ENCODE peak calls at places on chromosomes 2 and 18, in six cellular contexts. C is fibroblast of mammary gland, G is neural crest cell, W is H1, K is neural progenitor cell, P is RWPE1. E is an unnamed sample.

GRCh38 chr2:11169333-11169732 is 14.1 kb downstream of the SLC66A3 start:
- DNase-seq in C (no peak), G (no peak), W (no peak), K (no peak), P (no peak), E (no peak)

GRCh38 chr2:147149589-147150245 is 695.1 kb upstream of the ACVR2A start:
- DNase-seq in C (peak), G (no peak), W (no peak), K (no peak), P (peak), E (peak)

GRCh38 chr18:63119647-63120046 is 199.9 kb downstream of the BCL2 start:
- DNase-seq in C (peak), G (no peak), W (peak), K (peak), P (peak), E (peak)

GRCh38 chr18:68662779-68663178 is 52.1 kb downstream of the TMX3 start:
- DNase-seq in C (peak), G (no peak), W (no peak), K (no peak), P (no peak), E (peak)

GRCh38 chr2:96267159-96267971 is 1.3 kb downstream of the CIAO1 start:
- DNase-seq in C (peak), G (peak), W (no peak), K (peak), P (peak), E (peak)

GRCh38 chr18:28175047-28175929 is 1.6 kb downstream of the CDH2 start:
- DNase-seq in C (peak), G (peak), W (no peak), K (peak), P (no peak), E (peak)

GRCh38 chr2:8151888-8152287 is 530.0 kb upstream of the ID2 start:
- DNase-seq in C (no peak), G (no peak), W (no peak), K (no peak), P (no peak), E (no peak)

GRCh38 chr2:217790195-217790594 is 212.6 kb downstream of the TNS1 start:
- DNase-seq in C (peak), G (no peak), W (no peak), K (no peak), P (no peak), E (no peak)

GRCh38 chr2:41872646-41873045 is 175.2 kb upstream of the PKDCC start:
- DNase-seq in C (peak), G (no peak), W (no peak), K (no peak), P (no peak), E (peak)

GRCh38 chr2:105324732-105325131 is 4.8 kb downstream of the TGFBRAP1 start:
- DNase-seq in C (no peak), G (no peak), W (no peak), K (peak), P (peak), E (no peak)

GRCh38 chr2:96549967-96550786 is 13.6 kb downstream of the ARID5A start:
- DNase-seq in C (no peak), G (no peak), W (peak), K (peak), P (no peak), E (no peak)

GRCh38 chr2:71796174-71796592 is 342.8 kb downstream of the DYSF start:
- DNase-seq in C (no peak), G (no peak), W (no peak), K (no peak), P (peak), E (no peak)

GRCh38 chr2:75006041-75006440 is 47.6 kb downstream of the POLE4 start:
- DNase-seq in C (no peak), G (no peak), W (no peak), K (no peak), P (no peak), E (no peak)

GRCh38 chr2:241777167-241777685 is 604 bp downstream of the GAL3ST2 start:
- DNase-seq in C (no peak), G (no peak), W (no peak), K (no peak), P (no peak), E (no peak)

GRCh38 chr2:1591978-1592907 is 152.1 kb downstream of the PXDN start:
- DNase-seq in C (peak), G (peak), W (peak), K (peak), P (no peak), E (peak)

GRCh38 chr2:25132296-25132630 is 36.1 kb downstream of the POMC start:
- DNase-seq in C (no peak), G (no peak), W (no peak), K (peak), P (no peak), E (no peak)

GRCh38 chr2:16183345-16183744 is 243.0 kb downstream of the MYCN start:
- DNase-seq in C (no peak), G (no peak), W (no peak), K (no peak), P (no peak), E (no peak)

GRCh38 chr2:95051636-95052035 is 26.1 kb downstream of the MAL start:
- DNase-seq in C (no peak), G (no peak), W (no peak), K (no peak), P (no peak), E (no peak)

GRCh38 chr2:73614105-73614504 is 28.1 kb downstream of the NAT8 start:
- DNase-seq in C (no peak), G (no peak), W (no peak), K (no peak), P (no peak), E (no peak)

GRCh38 chr2:175234650-175235049 is 53.1 kb upstream of the ATP5MC3 start:
- DNase-seq in C (no peak), G (no peak), W (no peak), K (no peak), P (no peak), E (no peak)

GRCh38 chr18:23861326-23861725 is 153.2 kb upstream of the TTC39C start:
- DNase-seq in C (no peak), G (no peak), W (no peak), K (no peak), P (no peak), E (no peak)

GRCh38 chr2:96832751-96833507 is 10.9 kb downstream of the ANKRD23 start:
- DNase-seq in C (peak), G (peak), W (no peak), K (peak), P (peak), E (peak)

GRCh38 chr2:239669181-239669898 is 268.5 kb upstream of the HDAC4 start:
- DNase-seq in C (no peak), G (no peak), W (no peak), K (no peak), P (no peak), E (no peak)

GRCh38 chr18:60082790-60083189 is 183.0 kb downstream of the PMAIP1 start:
- DNase-seq in C (no peak), G (no peak), W (no peak), K (no peak), P (no peak), E (no peak)

GRCh38 chr2:96153291-96153713 is 8.1 kb upstream of the DUSP2 start:
- DNase-seq in C (no peak), G (no peak), W (no peak), K (no peak), P (no peak), E (no peak)

GRCh38 chr2:27582129-27582694 is 630 bp upstream of the ZNF512 start:
- DNase-seq in C (no peak), G (no peak), W (no peak), K (peak), P (no peak), E (no peak)

GRCh38 chr18:49227456-49227855 is 233.0 kb downstream of the DYM start:
- DNase-seq in C (no peak), G (no peak), W (no peak), K (no peak), P (no peak), E (peak)

GRCh38 chr18:75210274-75211001 is at the start of gene TSHZ1:
- DNase-seq in C (peak), G (no peak), W (no peak), K (peak), P (peak), E (peak)

GRCh38 chr2:136117391-136117841 is 533 bp downstream of the CXCR4 start:
- DNase-seq in C (peak), G (peak), W (no peak), K (peak), P (no peak), E (peak)

GRCh38 chr2:119220720-119221301 is 2.8 kb upstream of the STEAP3 start:
- DNase-seq in C (no peak), G (no peak), W (no peak), K (no peak), P (no peak), E (no peak)

GRCh38 chr2:119219873-119220272 is 3.8 kb upstream of the STEAP3 start:
- DNase-seq in C (peak), G (no peak), W (no peak), K (no peak), P (no peak), E (peak)

GRCh38 chr2:119216994-119217393 is 6.6 kb upstream of the STEAP3 start:
- DNase-seq in C (no peak), G (no peak), W (no peak), K (no peak), P (no peak), E (no peak)

GRCh38 chr2:119221609-119222008 is 2.0 kb upstream of the STEAP3 start:
- DNase-seq in C (no peak), G (no peak), W (no peak), K (no peak), P (no peak), E (no peak)

DNA sequence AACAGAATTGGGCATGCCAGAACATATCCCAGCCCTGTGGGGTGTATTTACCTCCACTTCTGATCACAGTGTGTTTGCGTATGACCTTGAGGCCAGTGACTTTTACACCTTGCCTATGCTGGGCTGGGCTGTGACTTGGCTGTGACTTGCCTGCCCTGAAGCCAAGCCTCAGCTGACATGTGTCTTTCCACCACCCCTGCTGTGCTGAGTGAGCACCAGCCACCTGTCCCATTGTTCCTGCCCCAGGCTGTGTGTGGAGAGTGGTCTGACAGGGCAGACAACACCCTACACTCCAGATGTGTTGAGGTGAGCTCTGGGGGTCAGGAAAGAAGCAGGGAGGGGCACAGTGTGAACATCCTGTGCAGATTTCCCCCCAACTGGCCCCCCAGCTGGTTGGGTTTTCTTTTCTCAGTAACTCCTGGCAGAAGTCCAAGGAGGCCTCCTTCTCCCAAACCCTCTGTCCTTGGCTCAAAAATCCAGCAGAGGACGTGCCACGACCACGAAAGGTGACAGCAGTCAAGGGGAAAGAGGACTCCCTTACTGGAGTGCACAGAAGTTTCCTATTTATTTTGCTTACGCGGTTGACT is 5.1 kb upstream of the STEAP3 start:
- DNase-seq in C (peak), G (no peak), W (no peak), K (peak), P (peak), E (peak)
- TF ChIP-seq CTCF in C (peak), G (peak), W (peak), K (peak), P (no peak), E (peak)

GRCh38 chr2:12607971-12608370 is 108.8 kb upstream of the TRIB2 start:
- DNase-seq in C (peak), G (no peak), W (no peak), K (no peak), P (no peak), E (no peak)

GRCh38 chr2:12604248-12604801 is 112.4 kb upstream of the TRIB2 start:
- DNase-seq in C (no peak), G (no peak), W (no peak), K (no peak), P (no peak), E (no peak)

GRCh38 chr2:12605366-12605765 is 111.4 kb upstream of the TRIB2 start:
- DNase-seq in C (no peak), G (no peak), W (no peak), K (no peak), P (no peak), E (no peak)

GRCh38 chr2:12605936-12606335 is 110.8 kb upstream of the TRIB2 start:
- DNase-seq in C (no peak), G (no peak), W (no peak), K (no peak), P (no peak), E (peak)

GRCh38 chr2:12606472-12607000 is 110.2 kb upstream of the TRIB2 start:
- DNase-seq in C (peak), G (no peak), W (no peak), K (peak), P (no peak), E (peak)
- TF ChIP-seq CTCF in C (peak), G (peak), W (no peak), K (peak), P (no peak), E (peak)

DNA sequence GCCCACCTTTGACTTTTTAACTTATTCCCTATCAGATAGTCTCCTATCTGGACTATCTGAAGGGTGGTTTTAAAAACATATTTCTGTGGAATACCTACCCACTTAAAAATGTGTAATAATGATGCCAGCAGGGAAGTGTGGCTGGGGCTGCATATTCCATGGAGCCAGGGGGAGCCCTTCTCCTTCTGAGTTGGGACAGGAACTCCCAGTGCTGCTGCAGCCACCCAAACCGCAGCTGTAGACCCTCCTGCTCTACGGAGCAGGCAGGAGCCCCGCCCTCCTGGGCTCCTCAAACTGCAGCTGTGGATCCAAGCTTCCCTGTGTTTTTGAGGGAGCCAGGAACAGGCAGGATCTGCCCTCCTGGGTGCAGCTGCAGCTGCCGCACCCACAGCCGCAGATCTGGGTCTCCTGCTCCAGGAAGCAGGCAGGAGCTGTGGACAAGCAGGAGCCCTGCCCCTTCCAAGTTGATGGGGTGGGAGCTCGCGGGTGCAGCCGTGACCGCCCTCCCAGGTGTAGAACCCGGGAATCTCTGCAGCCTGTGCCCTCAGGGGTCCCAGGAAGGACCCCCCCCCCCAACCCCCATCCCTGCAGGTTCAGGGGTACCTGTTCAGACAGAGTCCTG is 57.8 kb downstream of the PDK1 start:
- DNase-seq in C (no peak), G (no peak), W (no peak), K (no peak), P (no peak), E (no peak)
- TF ChIP-seq CTCF in C (peak), G (no peak), W (peak), K (no peak), P (no peak), E (peak)

GRCh38 chr2:100235098-100235497 is 87.2 kb downstream of the LONRF2 start:
- DNase-seq in C (no peak), G (no peak), W (no peak), K (no peak), P (no peak), E (no peak)

GRCh38 chr2:100236166-100236565 is 86.1 kb downstream of the LONRF2 start:
- DNase-seq in C (no peak), G (no peak), W (no peak), K (no peak), P (no peak), E (no peak)

GRCh38 chr2:100234141-100234540 is 88.2 kb downstream of the LONRF2 start:
- DNase-seq in C (no peak), G (no peak), W (no peak), K (no peak), P (no peak), E (peak)

GRCh38 chr2:100237046-100237615 is 85.2 kb downstream of the LONRF2 start:
- DNase-seq in C (no peak), G (no peak), W (no peak), K (no peak), P (no peak), E (no peak)

DNA sequence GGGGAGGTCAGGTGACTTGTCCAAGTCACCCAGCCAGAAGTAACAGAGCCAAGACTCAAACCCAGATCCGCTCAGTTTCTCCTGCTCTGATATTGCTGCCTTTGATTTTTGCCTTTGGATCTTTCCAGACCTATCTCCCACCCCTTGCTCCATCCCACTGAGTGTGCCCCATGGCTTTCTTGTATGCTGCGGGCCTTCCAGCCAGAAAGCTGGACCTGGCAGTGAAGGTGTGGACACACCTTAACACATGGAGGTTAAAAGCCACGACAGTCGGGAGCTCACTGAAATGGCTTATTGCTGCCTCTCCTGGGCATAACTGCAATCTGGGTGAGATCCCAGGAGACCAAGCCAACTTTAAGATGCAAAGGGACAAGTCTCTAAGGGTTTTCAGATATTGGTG is 86.7 kb downstream of the LONRF2 start:
- DNase-seq in C (no peak), G (no peak), W (no peak), K (no peak), P (no peak), E (no peak)
- TF ChIP-seq CTCF in C (no peak), G (no peak), W (no peak), K (no peak), P (no peak), E (no peak)

GRCh38 chr2:181228661-181229060 is 228.5 kb upstream of the ITGA4 start:
- DNase-seq in C (no peak), G (no peak), W (no peak), K (no peak), P (no peak), E (no peak)

GRCh38 chr2:181231151-181231550 is 226.0 kb upstream of the ITGA4 start:
- DNase-seq in C (peak), G (no peak), W (no peak), K (peak), P (no peak), E (no peak)

GRCh38 chr2:181235683-181236459 is 221.3 kb upstream of the ITGA4 start:
- DNase-seq in C (no peak), G (no peak), W (no peak), K (no peak), P (no peak), E (no peak)

GRCh38 chr2:181234429-181235410 is 222.5 kb upstream of the ITGA4 start:
- DNase-seq in C (peak), G (no peak), W (no peak), K (no peak), P (no peak), E (no peak)

DNA sequence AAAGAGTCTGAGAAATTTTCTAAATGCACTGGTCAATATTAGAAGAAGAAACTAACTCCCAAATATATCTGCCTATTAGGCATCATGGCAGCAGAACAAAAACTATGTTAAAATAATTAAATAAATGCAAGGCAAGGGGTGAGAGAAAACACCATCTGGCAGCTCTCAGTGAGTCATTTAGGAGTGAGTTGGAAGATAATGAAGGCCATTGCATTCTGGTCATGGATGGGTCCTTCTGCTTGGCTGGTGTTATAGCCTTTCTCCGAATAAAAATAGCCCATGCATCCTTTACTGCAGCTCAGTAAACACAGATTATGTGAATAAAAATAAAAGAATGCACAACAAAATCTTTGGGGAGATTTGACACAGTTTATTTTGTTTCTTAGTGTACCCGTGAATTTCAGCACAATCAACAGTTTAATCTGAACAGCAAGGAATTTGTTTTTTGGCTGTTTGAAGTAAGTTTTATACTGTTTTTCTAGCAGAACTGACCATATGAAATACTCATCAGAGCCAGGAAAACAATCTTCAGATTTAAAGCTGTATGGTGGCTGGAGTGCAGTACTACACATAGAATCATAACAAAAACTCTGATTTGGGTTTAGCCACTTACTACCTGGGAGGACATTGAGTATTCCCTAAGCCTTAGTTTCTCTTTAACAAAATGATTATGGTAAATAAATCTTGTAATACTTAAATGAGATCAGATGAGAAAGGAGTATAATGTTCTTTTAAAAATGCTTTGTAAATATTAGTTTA is 225.1 kb upstream of the ITGA4 start:
- DNase-seq in C (peak), G (no peak), W (no peak), K (no peak), P (no peak), E (peak)
- TF ChIP-seq CTCF in C (no peak), G (no peak), W (no peak), K (no peak), P (no peak), E (no peak)

E was measured in fibroblast of the aortic adventitia.